ENCODE peak calls at places on chromosomes 3 and 15, in four cellular contexts. One of them, this sample, is unnamed.

GRCh38 chr15:87045741-87046140 is 966.1 kb downstream of the AGBL1 start:
- DNase-seq in astrocyte of the spinal cord: no peak
- DNase-seq in heart left ventricle: no peak
- DNase-seq in CD8-positive, alpha-beta T cell: no peak
- DNase-seq in this sample: no peak

GRCh38 chr15:31842532-31843195 is 187.7 kb upstream of the CHRNA7 start:
- DNase-seq in heart left ventricle: no peak
- DNase-seq in astrocyte of the spinal cord: no peak
- DNase-seq in CD8-positive, alpha-beta T cell: no peak
- DNase-seq in this sample: no peak

GRCh38 chr3:41095702-41096101 is 103.6 kb upstream of the CTNNB1 start:
- DNase-seq in CD8-positive, alpha-beta T cell: no peak
- DNase-seq in astrocyte of the spinal cord: no peak
- DNase-seq in heart left ventricle: no peak
- DNase-seq in this sample: no peak

GRCh38 chr15:68994149-68994548 is 20.3 kb upstream of the NOX5 start:
- DNase-seq in heart left ventricle: no peak
- DNase-seq in astrocyte of the spinal cord: peak; percentile 64
- DNase-seq in CD8-positive, alpha-beta T cell: no peak
- DNase-seq in this sample: no peak

GRCh38 chr3:45497963-45498362 is 96.6 kb upstream of the LIMD1 start:
- DNase-seq in astrocyte of the spinal cord: peak; percentile 36
- DNase-seq in CD8-positive, alpha-beta T cell: peak; percentile 49
- DNase-seq in heart left ventricle: no peak
- DNase-seq in this sample: no peak

GRCh38 chr3:53724566-53724965 is 121.7 kb downstream of the CHDH start:
- DNase-seq in heart left ventricle: no peak
- DNase-seq in CD8-positive, alpha-beta T cell: no peak
- DNase-seq in astrocyte of the spinal cord: no peak
- DNase-seq in this sample: no peak

GRCh38 chr3:9066141-9066540 is 102.9 kb upstream of the RAD18 start:
- DNase-seq in CD8-positive, alpha-beta T cell: no peak
- DNase-seq in heart left ventricle: no peak
- DNase-seq in astrocyte of the spinal cord: no peak
- DNase-seq in this sample: no peak

GRCh38 chr3:134937256-134938023 is 142.4 kb downstream of the EPHB1 start:
- DNase-seq in CD8-positive, alpha-beta T cell: no peak
- DNase-seq in astrocyte of the spinal cord: no peak
- DNase-seq in heart left ventricle: peak; percentile 15
- DNase-seq in this sample: peak; percentile 9

GRCh38 chr3:4670352-4670751 is 177.2 kb downstream of the ITPR1 start:
- DNase-seq in heart left ventricle: no peak
- DNase-seq in astrocyte of the spinal cord: no peak
- DNase-seq in CD8-positive, alpha-beta T cell: no peak
- DNase-seq in this sample: no peak

GRCh38 chr3:146542179-146542578 is 2.2 kb downstream of the PLSCR1 start:
- DNase-seq in heart left ventricle: no peak
- DNase-seq in astrocyte of the spinal cord: no peak
- DNase-seq in CD8-positive, alpha-beta T cell: no peak
- DNase-seq in this sample: no peak

GRCh38 chr15:57667171-57667924 is 39.2 kb upstream of the POLR2M start:
- DNase-seq in astrocyte of the spinal cord: peak; percentile 70
- DNase-seq in heart left ventricle: no peak
- DNase-seq in CD8-positive, alpha-beta T cell: no peak
- DNase-seq in this sample: no peak
- H3K4me3 ChIP-seq in astrocyte of the spinal cord: no peak overlapping the region
- H3K4me3 ChIP-seq in heart left ventricle: no peak overlapping the region
- H3K4me3 ChIP-seq in CD8-positive, alpha-beta T cell: no peak overlapping the region
- H3K4me3 ChIP-seq in this sample: no peak overlapping the region

DNA sequence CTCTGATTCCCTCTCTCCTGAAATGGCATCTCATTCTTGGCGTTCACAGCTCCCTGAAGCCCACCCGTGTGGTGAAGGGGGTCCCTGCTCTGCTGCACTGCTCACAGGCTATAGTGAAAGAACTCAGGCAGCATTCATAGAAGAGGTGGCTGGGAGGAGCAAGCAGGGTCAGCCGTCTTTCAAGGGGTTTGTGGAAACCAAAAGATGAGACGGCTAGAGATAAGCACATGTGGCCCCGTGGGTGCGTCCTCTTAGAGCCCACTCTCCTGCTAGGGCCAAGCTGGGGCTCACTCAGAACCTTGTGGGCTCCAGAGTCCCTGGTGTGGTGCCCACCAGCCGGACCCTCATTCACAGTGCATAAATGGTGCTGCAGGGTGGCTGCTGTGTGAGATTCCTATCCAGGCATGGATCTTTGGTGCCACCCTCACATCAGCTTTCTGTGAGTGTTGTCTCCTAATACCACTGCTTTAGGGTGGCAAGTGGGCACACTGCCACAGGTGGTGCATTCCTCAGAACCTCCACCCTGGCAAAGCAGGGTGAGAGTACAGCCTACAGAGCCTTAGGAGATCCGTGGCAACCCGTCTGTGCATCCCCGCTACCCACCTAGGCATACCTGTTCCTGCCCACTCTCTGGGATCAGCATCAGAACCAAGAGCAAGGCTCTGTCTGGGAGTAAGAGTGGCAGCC is 11.2 kb upstream of the SEMA4B start:
- DNase-seq in astrocyte of the spinal cord: no peak
- DNase-seq in heart left ventricle: no peak
- DNase-seq in CD8-positive, alpha-beta T cell: no peak
- DNase-seq in this sample: no peak
- H3K4me3 ChIP-seq in astrocyte of the spinal cord: no peak overlapping the region
- H3K4me3 ChIP-seq in heart left ventricle: no peak overlapping the region
- H3K4me3 ChIP-seq in CD8-positive, alpha-beta T cell: no peak overlapping the region
- H3K4me3 ChIP-seq in this sample: no peak overlapping the region

GRCh38 chr3:35639251-35640185 is at the start of gene ARPP21:
- DNase-seq in heart left ventricle: peak; percentile 6
- DNase-seq in CD8-positive, alpha-beta T cell: no peak
- DNase-seq in astrocyte of the spinal cord: peak; percentile 36
- DNase-seq in this sample: peak; percentile 21
- H3K4me3 ChIP-seq in heart left ventricle: peak within 1 kb of the TSS; percentile 43
- H3K4me3 ChIP-seq in CD8-positive, alpha-beta T cell: no peak within 1 kb of the TSS
- H3K4me3 ChIP-seq in astrocyte of the spinal cord: peak within 1 kb of the TSS; percentile 57
- H3K4me3 ChIP-seq in this sample: no peak within 1 kb of the TSS

DNA sequence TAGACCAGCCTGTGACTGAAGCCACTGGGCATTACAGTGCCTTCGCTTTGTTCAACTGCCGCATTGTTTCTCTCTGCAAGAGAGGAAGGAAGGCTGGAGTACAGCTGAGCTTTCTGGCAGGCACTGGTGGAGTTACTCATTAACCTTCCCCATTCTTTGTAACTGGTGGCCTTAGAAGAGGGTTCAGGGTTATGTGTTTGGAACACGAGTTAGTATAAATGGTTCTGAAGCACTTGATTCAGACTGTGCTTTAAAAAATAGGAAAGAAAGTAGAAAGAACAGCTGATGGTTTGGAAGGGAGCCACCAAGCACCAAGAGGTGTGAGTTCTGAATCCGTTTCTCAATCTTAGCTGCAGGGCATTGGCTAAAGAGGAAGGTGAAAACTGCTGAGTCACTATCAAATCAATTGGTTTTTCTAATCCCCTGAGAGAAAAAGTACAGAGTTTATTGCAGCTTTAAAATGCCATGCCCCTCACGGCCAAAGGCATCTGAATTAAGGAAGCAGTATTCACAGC is 3.7 kb downstream of the HGD start:
- DNase-seq in CD8-positive, alpha-beta T cell: no peak
- DNase-seq in astrocyte of the spinal cord: peak; percentile 78
- DNase-seq in heart left ventricle: peak; percentile 28
- DNase-seq in this sample: peak; percentile 73
- H3K4me3 ChIP-seq in CD8-positive, alpha-beta T cell: no peak overlapping the region
- H3K4me3 ChIP-seq in astrocyte of the spinal cord: no peak overlapping the region
- H3K4me3 ChIP-seq in heart left ventricle: peak overlapping the region; percentile 7
- H3K4me3 ChIP-seq in this sample: no peak overlapping the region

DNA sequence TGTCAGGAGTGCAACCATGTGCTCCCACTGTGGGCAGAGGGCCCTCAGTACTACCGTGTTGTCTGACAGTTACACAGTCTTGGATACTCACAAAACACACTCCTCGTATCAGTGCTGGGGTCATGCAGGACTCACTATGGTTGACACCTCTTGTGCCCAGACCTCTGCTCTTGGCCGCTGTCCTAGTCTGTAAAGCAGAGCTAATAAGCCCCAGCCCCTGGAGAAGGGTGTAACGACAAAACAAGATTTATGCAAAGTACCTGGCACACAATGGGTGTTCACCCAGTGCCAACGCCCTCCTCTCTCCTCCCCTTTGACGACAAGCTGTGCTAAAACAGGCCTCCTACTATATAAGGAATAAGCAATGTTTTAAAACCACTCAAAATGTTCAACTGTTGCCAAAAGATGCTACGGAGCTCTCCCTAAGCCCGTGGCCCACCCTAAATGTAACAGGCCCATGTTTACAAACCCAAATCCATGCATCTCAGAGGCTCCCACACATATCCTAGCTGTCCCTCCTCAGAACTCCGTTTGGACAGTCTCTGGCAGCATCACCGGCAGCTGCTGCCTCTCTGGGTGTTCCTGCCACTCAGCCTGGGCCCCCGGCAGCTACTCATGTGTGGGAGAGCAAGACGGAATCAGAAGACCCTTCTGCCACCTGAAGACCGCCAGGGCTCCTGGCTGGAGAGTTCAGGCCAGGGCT is 65.8 kb downstream of the MRPL46 start:
- DNase-seq in astrocyte of the spinal cord: no peak
- DNase-seq in CD8-positive, alpha-beta T cell: no peak
- DNase-seq in heart left ventricle: peak; percentile 11
- DNase-seq in this sample: no peak
- H3K4me3 ChIP-seq in astrocyte of the spinal cord: no peak overlapping the region
- H3K4me3 ChIP-seq in CD8-positive, alpha-beta T cell: no peak overlapping the region
- H3K4me3 ChIP-seq in heart left ventricle: no peak overlapping the region
- H3K4me3 ChIP-seq in this sample: no peak overlapping the region

This sample was measured in thyroid gland.